ENCODE peak calls at places on chromosomes 3 and 15, in four cellular contexts. L is endodermal cell; X is left ventricle myocardium inferior; F is activated CD8-positive, alpha-beta memory T cell treated with anti-CD3 and anti-CD28 coated beads for 24 hours. U is an unnamed sample.

GRCh38 chr3:36677331-36678007 is 86.9 kb downstream of the DCLK3 start:
- DNase-seq in L (no peak), X (no peak), F (no peak), U (no peak)

GRCh38 chr15:42267286-42267685 is 5.7 kb upstream of the GANC start:
- DNase-seq in L (no peak), X (no peak), F (no peak), U (no peak)

GRCh38 chr3:23785882-23786281 is 19.9 kb upstream of the UBE2E1 start:
- DNase-seq in L (peak), X (no peak), F (no peak), U (no peak)

GRCh38 chr3:132228923-132229322 is 88.3 kb upstream of the ACP3 start:
- DNase-seq in L (no peak), X (no peak), F (no peak), U (no peak)

GRCh38 chr3:9949115-9949514 is 3.1 kb downstream of the PRRT3 start:
- DNase-seq in L (peak), X (no peak), F (no peak), U (peak)

GRCh38 chr3:81080608-81081007 is 680.8 kb downstream of the GBE1 start:
- DNase-seq in L (no peak), X (no peak), F (no peak), U (no peak)

GRCh38 chr3:72347819-72348319 is 500.4 kb downstream of the SHQ1 start:
- DNase-seq in L (peak), X (peak), F (peak), U (peak)

GRCh38 chr3:125186800-125187598 is 25.5 kb downstream of the SLC12A8 start:
- DNase-seq in L (peak), X (no peak), F (no peak), U (peak)

GRCh38 chr3:140922634-140923033 is 19.0 kb upstream of the SLC25A36 start:
- DNase-seq in L (no peak), X (no peak), F (no peak), U (peak)

GRCh38 chr15:71385026-71385425 is 269.8 kb downstream of the THSD4 start:
- DNase-seq in L (no peak), X (no peak), F (no peak), U (no peak)